ENCODE peak calls at places on chromosome 15, in eight cellular contexts. I, A, D, S, E, W, N and O are unnamed samples.

GRCh38 chr15:90154861-90155626 is 46.1 kb upstream of the SEMA4B start:
- DNase-seq in I (no peak), A (peak; percentile 83), D (peak; percentile 97), S (no peak), E (no peak), W (no peak), N (no peak), O (no peak)

GRCh38 chr15:31193291-31193690 is 91.8 kb upstream of the TRPM1 start:
- DNase-seq in I (no peak), A (no peak), D (no peak), S (no peak), E (no peak), W (no peak), N (no peak), O (no peak)

GRCh38 chr15:94351121-94351520 is 119.8 kb downstream of the MCTP2 start:
- DNase-seq in I (no peak), A (no peak), D (no peak), S (no peak), E (no peak), W (no peak), N (no peak), O (no peak)

GRCh38 chr15:88476635-88477038 is 9.1 kb downstream of the MRPS11 start:
- DNase-seq in I (no peak), A (no peak), D (peak; percentile 60), S (no peak), E (peak; percentile 68), W (peak; percentile 55), N (peak; percentile 41), O (no peak)

GRCh38 chr15:72319360-72319984 is 485 bp downstream of the CELF6 start:
- DNase-seq in I (peak; percentile 78), A (peak; percentile 62), D (peak; percentile 36), S (peak; percentile 88), E (peak; percentile 97), W (peak; percentile 82), N (peak; percentile 53), O (peak; percentile 87)

GRCh38 chr15:57866149-57866736 is 159.7 kb downstream of the POLR2M start:
- DNase-seq in I (peak; percentile 53), A (peak; percentile 38), D (peak; percentile 69), S (peak; percentile 67), E (peak; percentile 67), W (peak; percentile 48), N (peak; percentile 72), O (peak; percentile 81)

GRCh38 chr15:59456114-59456513 is 18.1 kb downstream of the FAM81A start:
- DNase-seq in I (no peak), A (peak; percentile 66), D (peak; percentile 65), S (no peak), E (no peak), W (no peak), N (no peak), O (peak; percentile 71)

GRCh38 chr15:78212546-78213424 is 21.6 kb downstream of the ACSBG1 start:
- DNase-seq in I (peak; percentile 80), A (peak; percentile 67), D (peak; percentile 87), S (peak; percentile 85), E (no peak), W (peak; percentile 94), N (peak; percentile 72), O (no peak)

GRCh38 chr15:25556136-25556535 is 117.3 kb upstream of the UBE3A start:
- DNase-seq in I (no peak), A (no peak), D (no peak), S (no peak), E (no peak), W (no peak), N (no peak), O (no peak)

GRCh38 chr15:82060817-82061216 is 15.0 kb upstream of the MEX3B start:
- DNase-seq in I (no peak), A (no peak), D (no peak), S (no peak), E (no peak), W (no peak), N (no peak), O (no peak)

GRCh38 chr15:60656491-60657284 is 177.7 kb upstream of the ICE2 start:
- DNase-seq in I (no peak), A (no peak), D (no peak), S (no peak), E (no peak), W (no peak), N (no peak), O (no peak)

GRCh38 chr15:25900901-25901300 is 37.8 kb upstream of the ATP10A start:
- DNase-seq in I (no peak), A (no peak), D (peak; percentile 83), S (no peak), E (no peak), W (peak; percentile 60), N (no peak), O (no peak)

GRCh38 chr15:89444241-89444797 is 52.1 kb downstream of the RHCG start:
- DNase-seq in I (no peak), A (no peak), D (no peak), S (no peak), E (peak; percentile 53), W (no peak), N (no peak), O (no peak)

GRCh38 chr15:47897525-47897924 is 180.2 kb downstream of the SEMA6D start:
- DNase-seq in I (no peak), A (no peak), D (peak; percentile 20), S (no peak), E (peak; percentile 13), W (no peak), N (no peak), O (no peak)

GRCh38 chr15:40289140-40289775 is 6.4 kb upstream of the ANKRD63 start:
- DNase-seq in I (no peak), A (peak; percentile 46), D (peak; percentile 61), S (peak; percentile 55), E (no peak), W (no peak), N (no peak), O (no peak)

GRCh38 chr15:59838900-59839299 is 149.8 kb upstream of the BNIP2 start:
- DNase-seq in I (no peak), A (no peak), D (no peak), S (no peak), E (no peak), W (no peak), N (no peak), O (no peak)

GRCh38 chr15:74062236-74062635 is 20.1 kb downstream of the GOLGA6A start:
- DNase-seq in I (no peak), A (no peak), D (no peak), S (no peak), E (no peak), W (no peak), N (no peak), O (no peak)

GRCh38 chr15:61411941-61412510 is 182.9 kb upstream of the RORA start:
- DNase-seq in I (no peak), A (no peak), D (no peak), S (no peak), E (no peak), W (no peak), N (peak; percentile 1), O (no peak)

GRCh38 chr15:80978685-80979084 is 10.9 kb downstream of the MESD start:
- DNase-seq in I (no peak), A (no peak), D (peak; percentile 51), S (no peak), E (no peak), W (no peak), N (peak; percentile 58), O (no peak)

GRCh38 chr15:48242531-48242930 is 36.4 kb downstream of the SLC12A1 start:
- DNase-seq in I (no peak), A (no peak), D (no peak), S (no peak), E (no peak), W (no peak), N (no peak), O (no peak)

GRCh38 chr15:80982839-80983238 is 6.8 kb downstream of the MESD start:
- DNase-seq in I (no peak), A (no peak), D (no peak), S (no peak), E (no peak), W (no peak), N (no peak), O (no peak)

GRCh38 chr15:41919954-41920538 is 26.2 kb upstream of the SPTBN5 start:
- DNase-seq in I (no peak), A (no peak), D (no peak), S (no peak), E (no peak), W (no peak), N (peak; percentile 97), O (peak; percentile 10)

GRCh38 chr15:80482686-80483085 is 78.5 kb downstream of the ARNT2 start:
- DNase-seq in I (no peak), A (no peak), D (no peak), S (no peak), E (no peak), W (no peak), N (no peak), O (no peak)

GRCh38 chr15:63075072-63075995 is 32.8 kb downstream of the TPM1 start:
- DNase-seq in I (no peak), A (no peak), D (no peak), S (no peak), E (no peak), W (peak; percentile 32), N (no peak), O (no peak)

GRCh38 chr15:72339777-72340177 is 19.8 kb upstream of the CELF6 start:
- DNase-seq in I (no peak), A (no peak), D (peak; percentile 73), S (no peak), E (no peak), W (peak; percentile 33), N (peak; percentile 75), O (no peak)

GRCh38 chr15:33145447-33145846 is 49.1 kb downstream of the FMN1 start:
- DNase-seq in I (no peak), A (no peak), D (no peak), S (no peak), E (no peak), W (no peak), N (no peak), O (no peak)

GRCh38 chr15:42994546-42994945 is 74.0 kb upstream of the TTBK2 start:
- DNase-seq in I (no peak), A (no peak), D (peak; percentile 62), S (no peak), E (no peak), W (no peak), N (no peak), O (no peak)

GRCh38 chr15:68279779-68280745 is 2.5 kb downstream of the FEM1B start:
- DNase-seq in I (no peak), A (no peak), D (no peak), S (no peak), E (no peak), W (no peak), N (no peak), O (no peak)
- H3K4me3 ChIP-seq in I (peak overlapping the region; percentile 84), A (peak overlapping the region; percentile 95), D (peak overlapping the region; percentile 89), S (peak overlapping the region; percentile 77), E (peak overlapping the region; percentile 68), W (peak overlapping the region; percentile 80), N (peak overlapping the region; percentile 68), O (peak overlapping the region; percentile 95)

GRCh38 chr15:66138882-66139281 is 114.7 kb downstream of the MEGF11 start:
- DNase-seq in I (no peak), A (no peak), D (no peak), S (no peak), E (no peak), W (no peak), N (no peak), O (no peak)
- H3K27me3 ChIP-seq in I (no peaks in the 10 kb centered on the region), A (no peaks in the 10 kb centered on the region), D (peaks cover 41% of the 10 kb centered on the region), S (no peaks in the 10 kb centered on the region), E (no peaks in the 10 kb centered on the region), W (no peaks in the 10 kb centered on the region), N (peaks cover 2% of the 10 kb centered on the region), O (no peaks in the 10 kb centered on the region)

GRCh38 chr15:99590913-99591646 is 25.3 kb downstream of the MEF2A start:
- DNase-seq in I (no peak), A (no peak), D (no peak), S (no peak), E (no peak), W (no peak), N (no peak), O (no peak)
- H3K9me3 ChIP-seq in I (no peaks in the 10 kb centered on the region), A (no peaks in the 10 kb centered on the region), D (no peaks in the 10 kb centered on the region), S (peaks cover 6% of the 10 kb centered on the region), E (peaks cover 4% of the 10 kb centered on the region), W (peaks cover 4% of the 10 kb centered on the region), N (no peaks in the 10 kb centered on the region), O (peaks cover 7% of the 10 kb centered on the region)

GRCh38 chr15:71116942-71117341 is 1.7 kb downstream of the THSD4 start:
- DNase-seq in I (no peak), A (peak; percentile 71), D (peak; percentile 55), S (no peak), E (no peak), W (no peak), N (no peak), O (no peak)
- H3K4me3 ChIP-seq in I (no peak overlapping the region), A (peak overlapping the region; percentile 63), D (peak overlapping the region; percentile 81), S (peak overlapping the region; percentile 68), E (no peak overlapping the region), W (no peak overlapping the region), N (no peak overlapping the region), O (no peak overlapping the region)